ENCODE peak calls at places on chromosomes 16 and 17, in seven cellular contexts. One of them, this sample, is unnamed.
A peak's percentile ranks its signal among the peaks of the same experiment; 100 is the strongest.

GRCh38 chr17:1561420-1562177 is 993 bp downstream of the PITPNA start:
- DNase-seq in endodermal cell: peak; percentile 83
- DNase-seq in testis: no peak
- DNase-seq in pancreas: peak; percentile 40
- DNase-seq in naive thymus-derived CD4-positive, alpha-beta T cell: peak; percentile 40
- DNase-seq in upper lobe of right lung: peak; percentile 74
- DNase-seq in uterus: no peak
- DNase-seq in this sample: no peak

GRCh38 chr16:84552135-84552534 is 47.7 kb upstream of the MEAK7 start:
- DNase-seq in endodermal cell: no peak
- DNase-seq in testis: no peak
- DNase-seq in pancreas: no peak
- DNase-seq in naive thymus-derived CD4-positive, alpha-beta T cell: no peak
- DNase-seq in upper lobe of right lung: no peak
- DNase-seq in uterus: no peak
- DNase-seq in this sample: no peak

GRCh38 chr17:7014995-7015586 is 2.7 kb downstream of the RNASEK start:
- DNase-seq in endodermal cell: no peak
- DNase-seq in testis: no peak
- DNase-seq in pancreas: no peak
- DNase-seq in naive thymus-derived CD4-positive, alpha-beta T cell: peak; percentile 61
- DNase-seq in upper lobe of right lung: no peak
- DNase-seq in uterus: no peak
- DNase-seq in this sample: peak; percentile 90

GRCh38 chr16:81737885-81738536 is 41.1 kb upstream of the PLCG2 start:
- DNase-seq in endodermal cell: peak; percentile 95
- DNase-seq in testis: peak; percentile 86
- DNase-seq in pancreas: peak; percentile 86
- DNase-seq in naive thymus-derived CD4-positive, alpha-beta T cell: peak; percentile 69
- DNase-seq in upper lobe of right lung: peak; percentile 83
- DNase-seq in uterus: peak; percentile 66
- DNase-seq in this sample: peak; percentile 64

GRCh38 chr17:32258383-32259121 is 7.1 kb upstream of the RHBDL3 start:
- DNase-seq in endodermal cell: peak; percentile 67
- DNase-seq in testis: no peak
- DNase-seq in pancreas: no peak
- DNase-seq in naive thymus-derived CD4-positive, alpha-beta T cell: no peak
- DNase-seq in upper lobe of right lung: no peak
- DNase-seq in uterus: no peak
- DNase-seq in this sample: no peak

GRCh38 chr16:9012848-9013507 is 49.3 kb upstream of the USP7 start:
- DNase-seq in endodermal cell: peak; percentile 94
- DNase-seq in testis: peak; percentile 15
- DNase-seq in pancreas: no peak
- DNase-seq in naive thymus-derived CD4-positive, alpha-beta T cell: no peak
- DNase-seq in upper lobe of right lung: no peak
- DNase-seq in uterus: no peak
- DNase-seq in this sample: no peak

GRCh38 chr17:81018044-81018802 is 16.7 kb upstream of the BAIAP2 start:
- DNase-seq in endodermal cell: no peak
- DNase-seq in testis: no peak
- DNase-seq in pancreas: no peak
- DNase-seq in naive thymus-derived CD4-positive, alpha-beta T cell: no peak
- DNase-seq in upper lobe of right lung: peak; percentile 61
- DNase-seq in uterus: no peak
- DNase-seq in this sample: no peak

GRCh38 chr16:53261276-53261675 is 173.0 kb upstream of the RBL2 start:
- DNase-seq in endodermal cell: no peak
- DNase-seq in testis: no peak
- DNase-seq in pancreas: no peak
- DNase-seq in naive thymus-derived CD4-positive, alpha-beta T cell: no peak
- DNase-seq in upper lobe of right lung: no peak
- DNase-seq in uterus: no peak
- DNase-seq in this sample: no peak

GRCh38 chr17:13518271-13519000 is 83.3 kb downstream of the HS3ST3A1 start:
- DNase-seq in endodermal cell: no peak
- DNase-seq in testis: no peak
- DNase-seq in pancreas: no peak
- DNase-seq in naive thymus-derived CD4-positive, alpha-beta T cell: no peak
- DNase-seq in upper lobe of right lung: no peak
- DNase-seq in uterus: peak; percentile 35
- DNase-seq in this sample: no peak

GRCh38 chr16:24681793-24682192 is 47.7 kb upstream of the TNRC6A start:
- DNase-seq in endodermal cell: no peak
- DNase-seq in testis: no peak
- DNase-seq in pancreas: no peak
- DNase-seq in naive thymus-derived CD4-positive, alpha-beta T cell: no peak
- DNase-seq in upper lobe of right lung: no peak
- DNase-seq in uterus: no peak
- DNase-seq in this sample: no peak

GRCh38 chr17:50872710-50873424 is 6.7 kb upstream of the TOB1 start:
- DNase-seq in endodermal cell: peak; percentile 34
- DNase-seq in testis: no peak
- DNase-seq in pancreas: peak; percentile 73
- DNase-seq in naive thymus-derived CD4-positive, alpha-beta T cell: no peak
- DNase-seq in upper lobe of right lung: no peak
- DNase-seq in uterus: no peak
- DNase-seq in this sample: peak; percentile 43

GRCh38 chr16:78676351-78676750 is 576.9 kb downstream of the WWOX start:
- DNase-seq in endodermal cell: peak; percentile 3
- DNase-seq in testis: no peak
- DNase-seq in pancreas: no peak
- DNase-seq in naive thymus-derived CD4-positive, alpha-beta T cell: no peak
- DNase-seq in upper lobe of right lung: no peak
- DNase-seq in uterus: no peak
- DNase-seq in this sample: no peak

GRCh38 chr17:7281953-7282751 is 634 bp downstream of the SLC2A4 start:
- DNase-seq in endodermal cell: peak; percentile 82
- DNase-seq in testis: no peak
- DNase-seq in pancreas: peak; percentile 40
- DNase-seq in naive thymus-derived CD4-positive, alpha-beta T cell: no peak
- DNase-seq in upper lobe of right lung: peak; percentile 72
- DNase-seq in uterus: peak; percentile 51
- DNase-seq in this sample: no peak

GRCh38 chr16:2160915-2161551 is 5.5 kb downstream of the TRAF7 start:
- DNase-seq in endodermal cell: no peak
- DNase-seq in testis: peak; percentile 70
- DNase-seq in pancreas: no peak
- DNase-seq in naive thymus-derived CD4-positive, alpha-beta T cell: no peak
- DNase-seq in upper lobe of right lung: no peak
- DNase-seq in uterus: peak; percentile 82
- DNase-seq in this sample: no peak

GRCh38 chr17:7355053-7355452 is at the start of gene TMEM95:
- DNase-seq in endodermal cell: no peak
- DNase-seq in testis: peak; percentile 76
- DNase-seq in pancreas: peak; percentile 37
- DNase-seq in naive thymus-derived CD4-positive, alpha-beta T cell: no peak
- DNase-seq in upper lobe of right lung: peak; percentile 67
- DNase-seq in uterus: no peak
- DNase-seq in this sample: no peak

GRCh38 chr16:29816694-29817441 is 916 bp downstream of the PAGR1 start:
- DNase-seq in endodermal cell: peak; percentile 85
- DNase-seq in testis: peak; percentile 72
- DNase-seq in pancreas: peak; percentile 72
- DNase-seq in naive thymus-derived CD4-positive, alpha-beta T cell: no peak
- DNase-seq in upper lobe of right lung: peak; percentile 88
- DNase-seq in uterus: peak; percentile 65
- DNase-seq in this sample: no peak

GRCh38 chr16:4917117-4917516 is 19.8 kb downstream of the PPL start:
- DNase-seq in endodermal cell: no peak
- DNase-seq in testis: no peak
- DNase-seq in pancreas: no peak
- DNase-seq in naive thymus-derived CD4-positive, alpha-beta T cell: no peak
- DNase-seq in upper lobe of right lung: no peak
- DNase-seq in uterus: no peak
- DNase-seq in this sample: no peak

GRCh38 chr17:82791532-82791931 is 39.7 kb downstream of the TBCD start:
- DNase-seq in endodermal cell: no peak
- DNase-seq in testis: no peak
- DNase-seq in pancreas: no peak
- DNase-seq in naive thymus-derived CD4-positive, alpha-beta T cell: no peak
- DNase-seq in upper lobe of right lung: no peak
- DNase-seq in uterus: no peak
- DNase-seq in this sample: no peak

GRCh38 chr17:28864991-28865849 is 10.4 kb downstream of the ERAL1 start:
- DNase-seq in endodermal cell: no peak
- DNase-seq in testis: no peak
- DNase-seq in pancreas: no peak
- DNase-seq in naive thymus-derived CD4-positive, alpha-beta T cell: no peak
- DNase-seq in upper lobe of right lung: no peak
- DNase-seq in uterus: no peak
- DNase-seq in this sample: no peak

GRCh38 chr16:57485091-57485915 is 990 bp downstream of the DOK4 start:
- DNase-seq in endodermal cell: peak; percentile 49
- DNase-seq in testis: no peak
- DNase-seq in pancreas: peak; percentile 34
- DNase-seq in naive thymus-derived CD4-positive, alpha-beta T cell: no peak
- DNase-seq in upper lobe of right lung: peak; percentile 71
- DNase-seq in uterus: no peak
- DNase-seq in this sample: no peak

GRCh38 chr16:74448990-74449389 is 27.7 kb upstream of the CLEC18B start:
- DNase-seq in endodermal cell: no peak
- DNase-seq in testis: peak; percentile 75
- DNase-seq in pancreas: no peak
- DNase-seq in naive thymus-derived CD4-positive, alpha-beta T cell: no peak
- DNase-seq in upper lobe of right lung: no peak
- DNase-seq in uterus: peak; percentile 70
- DNase-seq in this sample: no peak

GRCh38 chr16:88651276-88651988 is 579 bp upstream of the CYBA start:
- DNase-seq in endodermal cell: peak; percentile 83
- DNase-seq in testis: no peak
- DNase-seq in pancreas: peak; percentile 48
- DNase-seq in naive thymus-derived CD4-positive, alpha-beta T cell: no peak
- DNase-seq in upper lobe of right lung: peak; percentile 69
- DNase-seq in uterus: peak; percentile 27
- DNase-seq in this sample: peak; percentile 70

GRCh38 chr16:21338537-21339268 is 60.6 kb upstream of the CRYM start:
- DNase-seq in endodermal cell: no peak
- DNase-seq in testis: no peak
- DNase-seq in pancreas: no peak
- DNase-seq in naive thymus-derived CD4-positive, alpha-beta T cell: no peak
- DNase-seq in upper lobe of right lung: no peak
- DNase-seq in uterus: no peak
- DNase-seq in this sample: no peak

GRCh38 chr16:13863075-13863765 is 56.7 kb upstream of the ERCC4 start:
- DNase-seq in endodermal cell: no peak
- DNase-seq in testis: no peak
- DNase-seq in pancreas: no peak
- DNase-seq in naive thymus-derived CD4-positive, alpha-beta T cell: no peak
- DNase-seq in upper lobe of right lung: no peak
- DNase-seq in uterus: no peak
- DNase-seq in this sample: no peak

GRCh38 chr17:74217036-74217725 is 3.8 kb downstream of the TTYH2 start:
- DNase-seq in endodermal cell: no peak
- DNase-seq in testis: no peak
- DNase-seq in pancreas: no peak
- DNase-seq in naive thymus-derived CD4-positive, alpha-beta T cell: no peak
- DNase-seq in upper lobe of right lung: no peak
- DNase-seq in uterus: no peak
- DNase-seq in this sample: no peak

GRCh38 chr17:79991924-79992656 is 43.6 kb downstream of the TBC1D16 start:
- DNase-seq in endodermal cell: no peak
- DNase-seq in testis: no peak
- DNase-seq in pancreas: peak; percentile 64
- DNase-seq in naive thymus-derived CD4-positive, alpha-beta T cell: no peak
- DNase-seq in upper lobe of right lung: no peak
- DNase-seq in uterus: no peak
- DNase-seq in this sample: no peak

GRCh38 chr17:77886387-77886728 is 72.1 kb upstream of the TNRC6C start:
- DNase-seq in endodermal cell: no peak
- DNase-seq in testis: no peak
- DNase-seq in pancreas: no peak
- DNase-seq in naive thymus-derived CD4-positive, alpha-beta T cell: no peak
- DNase-seq in upper lobe of right lung: peak; percentile 78
- DNase-seq in uterus: peak; percentile 35
- DNase-seq in this sample: no peak
- H3K4me1 ChIP-seq in endodermal cell: no peaks in the 10 kb centered on the region
- H3K4me1 ChIP-seq in testis: peaks cover 32% of the 10 kb centered on the region
- H3K4me1 ChIP-seq in pancreas: peaks cover 10% of the 10 kb centered on the region
- H3K4me1 ChIP-seq in naive thymus-derived CD4-positive, alpha-beta T cell: peaks cover 43% of the 10 kb centered on the region
- H3K4me1 ChIP-seq in upper lobe of right lung: peaks cover 25% of the 10 kb centered on the region
- H3K4me1 ChIP-seq in uterus: no peaks in the 10 kb centered on the region
- H3K4me1 ChIP-seq in this sample: peaks cover 36% of the 10 kb centered on the region

GRCh38 chr17:40616592-40616991 is 31.0 kb downstream of the SMARCE1 start:
- DNase-seq in endodermal cell: no peak
- DNase-seq in testis: no peak
- DNase-seq in pancreas: no peak
- DNase-seq in naive thymus-derived CD4-positive, alpha-beta T cell: no peak
- DNase-seq in upper lobe of right lung: no peak
- DNase-seq in uterus: no peak
- DNase-seq in this sample: no peak
- H3K4me1 ChIP-seq in endodermal cell: peaks cover 5% of the 10 kb centered on the region
- H3K4me1 ChIP-seq in testis: peaks cover 16% of the 10 kb centered on the region
- H3K4me1 ChIP-seq in pancreas: no peaks in the 10 kb centered on the region
- H3K4me1 ChIP-seq in naive thymus-derived CD4-positive, alpha-beta T cell: peaks cover 67% of the 10 kb centered on the region
- H3K4me1 ChIP-seq in upper lobe of right lung: no peaks in the 10 kb centered on the region
- H3K4me1 ChIP-seq in uterus: peaks cover 3% of the 10 kb centered on the region
- H3K4me1 ChIP-seq in this sample: peaks cover 42% of the 10 kb centered on the region

DNA sequence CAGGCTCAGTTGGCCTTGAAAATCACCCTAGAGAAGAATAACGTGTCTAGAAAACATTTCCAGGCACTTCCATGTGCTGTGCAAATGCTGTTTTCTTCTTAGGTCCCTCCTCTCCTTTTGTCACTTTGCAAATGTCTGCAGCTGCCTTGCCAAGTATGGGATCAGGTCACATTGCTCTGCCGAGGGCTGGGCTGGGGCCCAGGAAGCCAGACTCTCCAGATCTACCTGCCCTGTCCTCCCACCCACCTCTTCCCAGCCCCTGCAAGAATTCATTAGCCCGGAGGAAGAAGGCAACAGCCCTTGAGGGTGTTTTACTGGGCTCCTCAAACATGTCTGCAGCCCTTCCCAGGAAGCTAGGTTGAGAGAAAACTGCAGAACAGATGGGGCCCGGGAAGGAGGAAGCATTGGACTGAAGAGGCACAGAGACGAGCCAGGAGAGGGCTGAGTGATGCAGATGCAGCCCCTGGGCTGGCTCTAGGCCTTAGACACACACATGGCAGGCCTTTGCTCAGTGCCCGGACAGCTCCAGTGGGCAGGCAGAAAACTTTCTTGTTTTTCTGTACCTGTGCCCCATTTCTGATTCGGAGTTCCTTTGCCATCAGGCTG is 47.2 kb downstream of the WSB1 start:
- DNase-seq in endodermal cell: peak; percentile 71
- DNase-seq in testis: no peak
- DNase-seq in pancreas: no peak
- DNase-seq in naive thymus-derived CD4-positive, alpha-beta T cell: no peak
- DNase-seq in upper lobe of right lung: no peak
- DNase-seq in uterus: no peak
- DNase-seq in this sample: no peak
- H3K4me1 ChIP-seq in endodermal cell: peaks cover 6% of the 10 kb centered on the region
- H3K4me1 ChIP-seq in testis: peaks cover 7% of the 10 kb centered on the region
- H3K4me1 ChIP-seq in pancreas: peaks cover 3% of the 10 kb centered on the region
- H3K4me1 ChIP-seq in naive thymus-derived CD4-positive, alpha-beta T cell: no peaks in the 10 kb centered on the region
- H3K4me1 ChIP-seq in upper lobe of right lung: peaks cover 19% of the 10 kb centered on the region
- H3K4me1 ChIP-seq in uterus: no peaks in the 10 kb centered on the region
- H3K4me1 ChIP-seq in this sample: no peaks in the 10 kb centered on the region

GRCh38 chr17:58378895-58379824 is 27.2 kb upstream of the SUPT4H1 start:
- DNase-seq in endodermal cell: no peak
- DNase-seq in testis: no peak
- DNase-seq in pancreas: no peak
- DNase-seq in naive thymus-derived CD4-positive, alpha-beta T cell: no peak
- DNase-seq in upper lobe of right lung: no peak
- DNase-seq in uterus: no peak
- DNase-seq in this sample: no peak
- H3K4me1 ChIP-seq in endodermal cell: no peaks in the 10 kb centered on the region
- H3K4me1 ChIP-seq in testis: peaks cover 4% of the 10 kb centered on the region
- H3K4me1 ChIP-seq in pancreas: peaks cover 62% of the 10 kb centered on the region
- H3K4me1 ChIP-seq in naive thymus-derived CD4-positive, alpha-beta T cell: peaks cover 36% of the 10 kb centered on the region
- H3K4me1 ChIP-seq in upper lobe of right lung: peaks cover 48% of the 10 kb centered on the region
- H3K4me1 ChIP-seq in uterus: no peaks in the 10 kb centered on the region
- H3K4me1 ChIP-seq in this sample: peaks cover 18% of the 10 kb centered on the region